ENCODE peak calls at places on chromosome 21, in eight cellular contexts. N is HCT116, U is H1, T is K562, E is mammary epithelial cell, R is fibroblast of lung, C is neural progenitor cell, I is GM23338. W is an unnamed sample.

GRCh38 chr21:36087362-36088138 is 17.7 kb downstream of the CBR1 start:
- DNase-seq in U (no peak), I (peak; percentile 73), N (no peak), C (peak; percentile 42), R (no peak), T (peak; percentile 28), E (no peak), W (no peak)

GRCh38 chr21:26659181-26659580 is 86.1 kb upstream of the CYYR1 start:
- DNase-seq in U (no peak), C (no peak), E (peak; percentile 54), N (no peak), I (no peak), T (no peak), R (peak; percentile 40), W (no peak)

GRCh38 chr21:25501996-25502665 is 105.2 kb downstream of the MRPL39 start:
- DNase-seq in C (no peak), I (no peak), R (no peak), U (no peak), N (no peak), T (no peak), E (peak; percentile 3), W (no peak)

GRCh38 chr21:33380483-33380998 is 22.7 kb upstream of the IFNGR2 start:
- DNase-seq in I (peak; percentile 17), R (peak; percentile 92), E (peak; percentile 98), T (peak; percentile 86), N (peak; percentile 94), U (no peak), C (no peak), W (peak; percentile 93)

GRCh38 chr21:32790626-32791025 is 19.1 kb upstream of the PAXBP1 start:
- DNase-seq in I (no peak), R (no peak), N (no peak), U (no peak), C (no peak), E (no peak), T (no peak), W (no peak)

GRCh38 chr21:31444061-31444460 is 100.0 kb upstream of the TIAM1 start:
- DNase-seq in E (no peak), T (no peak), C (no peak), I (no peak), R (peak; percentile 19), N (no peak), U (no peak), W (no peak)

GRCh38 chr21:20618878-20619277 is 379.3 kb upstream of the NCAM2 start:
- DNase-seq in R (no peak), E (no peak), U (no peak), C (no peak), I (no peak), T (no peak), N (no peak), W (no peak)

GRCh38 chr21:32499249-32500055 is 85.9 kb downstream of the TCP10L start:
- DNase-seq in C (peak; percentile 23), E (no peak), T (no peak), R (peak; percentile 34), I (no peak), N (no peak), U (no peak), W (peak; percentile 73)

GRCh38 chr21:26881504-26882228 is 36.5 kb upstream of the ADAMTS1 start:
- DNase-seq in U (no peak), C (peak; percentile 17), T (no peak), R (peak; percentile 65), I (peak; percentile 44), N (no peak), E (no peak), W (peak; percentile 2)

GRCh38 chr21:37593015-37593414 is 226.4 kb downstream of the DYRK1A start:
- DNase-seq in E (no peak), N (no peak), U (peak; percentile 90), T (no peak), I (peak; percentile 87), R (no peak), C (peak; percentile 89), W (no peak)

GRCh38 chr21:24759348-24760118 is 847.7 kb downstream of the MRPL39 start:
- DNase-seq in E (no peak), U (no peak), I (no peak), N (no peak), C (no peak), R (peak; percentile 27), T (no peak), W (no peak)

GRCh38 chr21:44730951-44731579 is 19.7 kb upstream of the TSPEAR start:
- DNase-seq in C (no peak), U (peak; percentile 24), N (no peak), I (no peak), T (peak; percentile 32), R (no peak), E (no peak), W (no peak)

GRCh38 chr21:30044447-30045064 is 104.8 kb upstream of the GRIK1 start:
- DNase-seq in C (peak; percentile 31), E (peak; percentile 9), I (peak; percentile 60), N (no peak), U (peak; percentile 47), R (peak; percentile 25), T (peak; percentile 44), W (no peak)

GRCh38 chr21:33490991-33491372 is 534 bp downstream of the DNAJC28 start:
- DNase-seq in E (peak; percentile 21), C (peak; percentile 10), T (no peak), N (peak; percentile 7), U (no peak), I (no peak), R (no peak), W (peak; percentile 1)

GRCh38 chr21:44657635-44658183 is at the start of gene KRTAP12-3:
- DNase-seq in R (no peak), T (no peak), N (no peak), I (no peak), C (no peak), E (no peak), U (no peak), W (no peak)

GRCh38 chr21:36867506-36867905 is 99.0 kb downstream of the HLCS start:
- DNase-seq in U (no peak), T (no peak), I (no peak), R (no peak), E (no peak), C (no peak), N (no peak), W (no peak)

GRCh38 chr21:33360871-33361602 is 36.3 kb downstream of the IFNAR1 start:
- DNase-seq in R (peak; percentile 56), N (no peak), I (peak; percentile 90), C (peak; percentile 78), U (peak; percentile 96), E (peak; percentile 65), T (peak; percentile 89), W (peak; percentile 84)

DNA sequence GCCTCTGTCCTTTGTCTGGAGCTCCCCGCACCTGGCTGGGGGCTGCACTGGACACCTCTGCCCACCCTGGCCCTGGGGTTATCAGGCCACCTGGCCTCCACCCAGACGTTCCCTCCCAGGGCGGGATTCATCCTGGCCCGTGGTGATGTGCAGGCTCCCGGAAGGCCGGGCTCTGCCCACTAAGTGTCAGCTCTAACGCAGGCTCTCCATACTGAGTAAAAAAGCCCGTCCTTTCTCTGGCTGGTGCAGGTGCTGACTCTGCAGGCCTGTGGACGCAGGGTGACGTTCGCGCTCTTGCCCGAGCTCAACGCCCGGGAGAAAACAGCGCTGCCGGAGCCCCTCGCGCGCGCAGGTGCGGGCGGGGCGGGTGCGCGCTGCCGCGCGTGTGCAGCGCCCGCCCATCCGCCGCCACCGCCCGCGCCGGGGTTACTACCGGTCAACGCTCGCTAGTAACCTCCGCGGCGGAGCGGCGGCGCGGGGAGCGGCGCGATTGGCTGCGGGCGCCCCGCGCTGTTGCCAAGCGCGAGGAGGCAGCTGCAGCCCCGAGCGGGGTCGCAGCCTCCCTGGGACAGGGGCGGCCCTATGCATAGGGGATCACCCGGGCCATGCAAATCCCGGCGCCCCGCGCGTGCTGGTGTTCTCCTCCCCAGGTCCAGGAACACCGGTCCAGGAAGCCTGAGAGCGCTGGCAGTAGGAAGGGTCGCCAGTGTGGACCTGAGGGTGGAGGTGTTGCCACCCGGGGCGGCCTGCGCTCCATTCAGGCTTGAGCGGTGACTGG is 15.7 kb downstream of the ABCG1 start:
- DNase-seq in U (peak; percentile 81), T (peak; percentile 67), C (peak; percentile 95), N (no peak), E (peak; percentile 40), R (peak; percentile 25), I (peak; percentile 86), W (peak; percentile 22)
- TF ChIP-seq EZH2 in U (no peak), T (no peak), C (peak; percentile 26), N (no peak), E (no peak), R (no peak), I (no peak), W (no peak)

GRCh38 chr21:29022141-29022540 is 2.3 kb upstream of the USP16 start:
- DNase-seq in C (no peak), I (no peak), E (no peak), N (no peak), U (no peak), R (no peak), T (peak; percentile 23), W (no peak)

GRCh38 chr21:29025328-29025713 is 853 bp downstream of the USP16 start:
- DNase-seq in T (peak; percentile 52), R (no peak), C (peak; percentile 4), N (no peak), U (no peak), I (peak; percentile 4), E (peak; percentile 35), W (peak; percentile 12)

GRCh38 chr21:29029524-29029923 is 5.1 kb downstream of the USP16 start:
- DNase-seq in C (no peak), U (no peak), N (no peak), R (no peak), E (no peak), I (no peak), T (no peak), W (no peak)

GRCh38 chr21:29024474-29025327 is at the start of gene USP16:
- DNase-seq in T (peak; percentile 100), N (peak; percentile 98), E (peak; percentile 100), C (peak; percentile 95), I (peak; percentile 97), U (peak; percentile 98), R (peak; percentile 99), W (peak; percentile 100)
- TF ChIP-seq CTCF in T (peak; percentile 26), N (no peak), E (no peak), C (no peak), I (no peak), U (no peak), R (no peak), W (no peak)

DNA sequence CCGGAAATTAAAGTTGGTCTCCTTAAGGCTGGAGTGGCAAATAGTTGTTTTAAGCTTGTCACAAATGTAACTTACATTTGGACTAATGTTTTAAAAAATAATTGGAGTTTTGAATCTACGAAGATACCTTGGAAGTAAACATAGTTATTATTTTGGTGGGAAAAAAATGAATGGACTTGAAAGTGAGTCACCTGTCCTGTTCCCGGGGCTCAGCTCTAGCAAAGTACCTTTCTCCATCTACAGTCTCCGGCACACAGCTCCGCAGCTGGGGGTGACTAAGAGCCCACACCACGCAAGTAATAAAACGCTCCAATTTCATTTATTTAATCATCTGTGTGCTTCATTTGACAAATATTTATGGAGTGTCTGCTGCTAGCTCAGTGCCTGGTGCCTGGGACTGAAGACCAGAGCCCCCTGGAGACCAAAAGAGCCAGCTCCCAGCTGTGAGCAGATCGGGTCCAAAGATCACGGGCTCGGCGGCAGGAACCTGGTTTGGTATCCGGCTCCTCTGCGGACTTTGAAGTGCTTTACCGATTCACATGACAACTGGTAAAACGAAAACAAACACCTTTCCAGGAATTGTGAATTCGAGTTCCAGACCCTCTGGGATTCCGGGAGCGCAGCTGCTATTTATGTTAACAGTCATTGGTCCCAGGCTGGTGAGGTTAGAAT is 1.7 kb upstream of the RIPK4 start:
- DNase-seq in I (peak; percentile 91), T (peak; percentile 14), C (peak; percentile 67), U (no peak), E (peak; percentile 87), N (peak; percentile 32), R (peak; percentile 43), W (peak; percentile 81)
- TF ChIP-seq EZH2 in I (no peak), T (no peak), C (peak; percentile 76), U (no peak), E (no peak), N (no peak), R (no peak), W (no peak)

GRCh38 chr21:18384771-18385170 is 18.8 kb downstream of the TMPRSS15 start:
- DNase-seq in R (no peak), T (peak; percentile 5), E (peak; percentile 0), N (no peak), I (peak; percentile 76), U (no peak), C (peak; percentile 54), W (no peak)
- TF ChIP-seq CTCF in R (peak; percentile 27), T (no peak), E (peak; percentile 17), N (no peak), I (peak; percentile 69), U (peak; percentile 53), C (peak; percentile 78), W (peak; percentile 44)